ENCODE peak calls at places on chromosomes 7 and 10, in seven cellular contexts. A is T-helper 1 cell, X is posterior cingulate gyrus, P is RWPE1, V is EL, E is ecto neural progenitor cell, T is fibroblast of mammary gland. F is an unnamed sample.
A peak's percentile ranks its signal among the peaks of the same experiment; 100 is the strongest.

GRCh38 chr7:28406192-28406591 is 6.1 kb upstream of the CREB5 start:
- DNase-seq in P (no peak), E (no peak), A (no peak), T (peak; percentile 57), X (peak; percentile 71), V (peak; percentile 21), F (no peak)

GRCh38 chr10:86370006-86370585 is 3.5 kb upstream of the GRID1 start:
- DNase-seq in X (peak; percentile 16), V (no peak), A (no peak), P (no peak), E (peak; percentile 13), T (no peak), F (no peak)

GRCh38 chr7:117251687-117252086 is 71.2 kb downstream of the WNT2 start:
- DNase-seq in V (peak; percentile 92), A (no peak), X (no peak), E (no peak), T (peak; percentile 89), P (no peak), F (peak; percentile 72)

GRCh38 chr7:99112097-99112496 is 31.8 kb downstream of the SMURF1 start:
- DNase-seq in A (no peak), X (no peak), T (no peak), V (peak; percentile 34), P (no peak), E (no peak), F (peak; percentile 45)

GRCh38 chr7:51602321-51602720 is 285.7 kb upstream of the COBL start:
- DNase-seq in V (no peak), E (no peak), A (no peak), T (no peak), X (no peak), P (no peak), F (no peak)

GRCh38 chr10:27158421-27158820 is 3.3 kb downstream of the MASTL start:
- DNase-seq in A (no peak), V (peak; percentile 12), T (peak; percentile 34), P (no peak), E (no peak), X (no peak), F (peak; percentile 29)

GRCh38 chr10:54667136-54667535 is 133.9 kb downstream of the PCDH15 start:
- DNase-seq in A (no peak), E (no peak), V (no peak), P (no peak), X (no peak), T (no peak), F (no peak)

GRCh38 chr10:95694665-95695064 is 938 bp upstream of the TCTN3 start:
- DNase-seq in V (no peak), A (no peak), P (no peak), T (no peak), E (no peak), X (no peak), F (no peak)

GRCh38 chr7:30143748-30144251 is 9.0 kb downstream of the MTURN start:
- DNase-seq in V (peak; percentile 37), T (peak; percentile 77), A (no peak), X (no peak), P (peak; percentile 66), E (no peak), F (peak; percentile 65)

GRCh38 chr10:124157286-124157685 is 63.9 kb upstream of the CHST15 start:
- DNase-seq in V (peak; percentile 43), E (no peak), T (no peak), A (no peak), X (no peak), P (no peak), F (no peak)

GRCh38 chr7:98372993-98373392 is 27.9 kb downstream of the BAIAP2L1 start:
- DNase-seq in V (peak; percentile 66), E (no peak), P (peak; percentile 76), X (no peak), T (peak; percentile 90), A (no peak), F (peak; percentile 80)

GRCh38 chr10:131686781-131687419 is 213.9 kb upstream of the PPP2R2D start:
- DNase-seq in V (no peak), P (no peak), A (no peak), E (peak; percentile 77), X (peak; percentile 67), T (no peak), F (no peak)

GRCh38 chr10:97858001-97858439 is 8.4 kb downstream of the GOLGA7B start:
- DNase-seq in X (no peak), T (peak; percentile 26), A (no peak), V (peak; percentile 13), E (no peak), P (no peak), F (no peak)

GRCh38 chr10:8416755-8417154 is 362.3 kb downstream of the GATA3 start:
- DNase-seq in V (no peak), T (no peak), X (no peak), E (no peak), P (no peak), A (peak; percentile 24), F (no peak)

GRCh38 chr10:99396471-99396870 is 34.0 kb downstream of the GOT1 start:
- DNase-seq in T (peak; percentile 69), E (no peak), A (no peak), P (peak; percentile 17), X (no peak), V (peak; percentile 79), F (peak; percentile 50)

GRCh38 chr7:115748123-115748738 is 282.3 kb downstream of the TFEC start:
- DNase-seq in A (no peak), P (no peak), E (no peak), V (peak; percentile 7), T (peak; percentile 32), X (no peak), F (no peak)

F was measured in iris pigment epithelial cell.